ENCODE peak calls at places on chromosomes 6 and 20, in nine cellular contexts. F, L, W, E, O, T, J, G and D are unnamed samples.

GRCh38 chr6:64505312-64505711 is 869.7 kb downstream of the PHF3 start:
- DNase-seq in F (no peak), J (no peak), L (no peak), W (no peak), E (no peak), T (no peak), G (no peak), O (peak), D (no peak)

GRCh38 chr20:14717124-14718004 is 380.0 kb upstream of the FLRT3 start:
- DNase-seq in O (no peak), J (no peak), L (no peak), T (no peak), E (no peak), W (no peak), F (no peak), G (no peak), D (no peak)

GRCh38 chr20:40319741-40320499 is 369.1 kb downstream of the MAFB start:
- DNase-seq in F (no peak), E (no peak), W (no peak), O (no peak), T (no peak), J (no peak), G (no peak), L (no peak), D (no peak)

GRCh38 chr6:14596410-14596809 is 478.8 kb downstream of the CD83 start:
- DNase-seq in G (no peak), E (no peak), L (no peak), W (peak), O (no peak), T (peak), J (peak), F (no peak), D (peak)

GRCh38 chr6:31090973-31091364 is 21.4 kb downstream of the C6orf15 start:
- DNase-seq in L (no peak), G (no peak), O (no peak), J (no peak), F (no peak), E (no peak), T (no peak), W (no peak), D (no peak)

GRCh38 chr6:113732384-113732966 is 124.7 kb upstream of the MARCKS start:
- DNase-seq in E (no peak), T (peak), L (no peak), W (no peak), J (peak), G (peak), O (peak), F (peak), D (no peak)

GRCh38 chr20:22446613-22447447 is 137.5 kb downstream of the FOXA2 start:
- DNase-seq in O (no peak), L (no peak), F (no peak), E (no peak), J (peak), T (peak), W (no peak), G (no peak), D (peak)

GRCh38 chr20:48697845-48698491 is 129.8 kb downstream of the PREX1 start:
- DNase-seq in E (no peak), O (no peak), T (peak), G (no peak), L (no peak), W (peak), F (peak), J (peak), D (peak)

GRCh38 chr6:80132942-80133517 is 26.6 kb downstream of the BCKDHB start:
- DNase-seq in T (peak), E (no peak), W (peak), G (peak), J (peak), F (peak), O (peak), L (no peak), D (peak)

GRCh38 chr6:167703781-167704180 is 122.9 kb upstream of the AFDN start:
- DNase-seq in T (no peak), G (no peak), E (no peak), F (no peak), L (no peak), W (no peak), O (no peak), J (no peak), D (no peak)

GRCh38 chr6:169162968-169163903 is 90.4 kb downstream of the THBS2 start:
- DNase-seq in G (no peak), L (peak), O (no peak), W (peak), F (no peak), J (peak), T (peak), E (no peak), D (peak)

GRCh38 chr6:27668442-27669275 is 195.8 kb upstream of the ZNF184 start:
- DNase-seq in L (no peak), W (peak), F (no peak), O (peak), E (no peak), T (peak), G (no peak), J (peak), D (no peak)

GRCh38 chr20:50624351-50625016 is 66.9 kb downstream of the RIPOR3 start:
- DNase-seq in E (no peak), J (no peak), T (no peak), F (no peak), O (no peak), G (no peak), L (no peak), W (peak), D (peak)

GRCh38 chr20:2624190-2624589 is 28.2 kb upstream of the NOP56 start:
- DNase-seq in T (no peak), L (no peak), O (no peak), W (no peak), J (no peak), F (peak), E (no peak), G (no peak), D (no peak)

GRCh38 chr6:40803897-40804702 is 216.9 kb upstream of the LRFN2 start:
- DNase-seq in F (no peak), G (no peak), L (no peak), J (peak), O (no peak), W (no peak), E (no peak), T (no peak), D (no peak)

GRCh38 chr20:25534845-25535244 is 50.5 kb downstream of the NINL start:
- DNase-seq in L (no peak), E (no peak), T (no peak), J (no peak), W (no peak), G (no peak), F (no peak), O (no peak), D (no peak)

GRCh38 chr20:38692436-38693411 is 31.6 kb upstream of the SLC32A1 start:
- DNase-seq in L (peak), T (peak), F (peak), G (no peak), W (peak), O (peak), E (no peak), J (peak), D (peak)

GRCh38 chr6:42049116-42049809 is 1.1 kb upstream of the TAF8 start:
- DNase-seq in G (no peak), J (no peak), W (no peak), L (no peak), E (no peak), O (no peak), F (no peak), T (no peak), D (no peak)

GRCh38 chr20:38377039-38377715 is 30.9 kb downstream of the LBP start:
- DNase-seq in L (no peak), J (no peak), E (no peak), W (no peak), F (no peak), G (no peak), O (no peak), T (no peak), D (no peak)

GRCh38 chr20:53949319-53949839 is 121.0 kb downstream of the BCAS1 start:
- DNase-seq in T (peak), W (peak), E (peak), G (no peak), L (no peak), O (no peak), J (peak), F (peak), D (peak)

GRCh38 chr20:62589150-62589498 is 53.2 kb upstream of the SLCO4A1 start:
- DNase-seq in G (no peak), T (no peak), W (no peak), F (no peak), L (no peak), E (no peak), O (no peak), J (no peak), D (no peak)

GRCh38 chr20:58245931-58246330 is 17.5 kb upstream of the ANKRD60 start:
- DNase-seq in W (no peak), F (no peak), E (no peak), J (no peak), L (no peak), T (no peak), G (no peak), O (no peak), D (no peak)

GRCh38 chr6:3530515-3530914 is 73.7 kb upstream of the SLC22A23 start:
- DNase-seq in F (no peak), T (no peak), L (no peak), J (no peak), O (no peak), E (no peak), G (no peak), W (no peak), D (no peak)

GRCh38 chr20:41150664-41151063 is 13.3 kb downstream of the PLCG1 start:
- DNase-seq in F (no peak), W (no peak), O (no peak), J (no peak), L (no peak), T (no peak), E (no peak), G (no peak), D (no peak)

GRCh38 chr6:141209890-141210289 is 922.8 kb upstream of the GJE1 start:
- DNase-seq in F (no peak), L (no peak), J (no peak), G (no peak), W (no peak), O (no peak), E (no peak), T (no peak), D (no peak)

GRCh38 chr6:112443118-112443641 is 96.0 kb downstream of the RFPL4B start:
- DNase-seq in E (no peak), J (peak), G (no peak), O (no peak), L (peak), F (no peak), T (no peak), W (no peak), D (no peak)

GRCh38 chr6:163756079-163756478 is 341.6 kb downstream of the QKI start:
- DNase-seq in W (no peak), T (no peak), L (peak), E (peak), O (no peak), F (no peak), G (no peak), J (no peak), D (no peak)

GRCh38 chr20:46237221-46237620 is 71.1 kb downstream of the CDH22 start:
- DNase-seq in T (no peak), E (no peak), L (no peak), G (no peak), J (no peak), O (no peak), F (no peak), W (no peak), D (no peak)

GRCh38 chr20:62727584-62728027 is 19.0 kb downstream of the NTSR1 start:
- DNase-seq in F (peak), E (peak), G (no peak), O (no peak), T (no peak), L (no peak), W (no peak), J (no peak), D (no peak)

GRCh38 chr20:8744228-8744844 is 324.6 kb upstream of the PLCB4 start:
- DNase-seq in G (no peak), O (no peak), J (peak), F (no peak), L (no peak), W (no peak), E (no peak), T (peak), D (no peak)

GRCh38 chr6:119575721-119576120 is 226.2 kb upstream of the MAN1A1 start:
- DNase-seq in T (peak), F (no peak), W (no peak), E (no peak), J (peak), G (no peak), L (peak), O (no peak), D (no peak)

GRCh38 chr6:69817358-69817757 is 20.5 kb upstream of the LMBRD1 start:
- DNase-seq in L (no peak), G (no peak), O (no peak), T (no peak), W (no peak), J (no peak), F (no peak), E (no peak), D (no peak)

GRCh38 chr6:42260424-42260888 is 42.8 kb upstream of the MRPS10 start:
- DNase-seq in G (no peak), O (no peak), T (no peak), E (no peak), J (no peak), W (peak), L (no peak), F (no peak), D (no peak)

GRCh38 chr6:139748353-139749146 is 374.1 kb upstream of the CITED2 start:
- DNase-seq in L (no peak), G (no peak), F (no peak), E (no peak), O (no peak), W (no peak), T (peak), J (peak), D (no peak)

GRCh38 chr6:134123666-134124208 is 71.3 kb upstream of the SLC2A12 start:
- DNase-seq in F (no peak), E (no peak), T (peak), J (peak), G (no peak), L (peak), W (peak), O (no peak), D (peak)

DNA sequence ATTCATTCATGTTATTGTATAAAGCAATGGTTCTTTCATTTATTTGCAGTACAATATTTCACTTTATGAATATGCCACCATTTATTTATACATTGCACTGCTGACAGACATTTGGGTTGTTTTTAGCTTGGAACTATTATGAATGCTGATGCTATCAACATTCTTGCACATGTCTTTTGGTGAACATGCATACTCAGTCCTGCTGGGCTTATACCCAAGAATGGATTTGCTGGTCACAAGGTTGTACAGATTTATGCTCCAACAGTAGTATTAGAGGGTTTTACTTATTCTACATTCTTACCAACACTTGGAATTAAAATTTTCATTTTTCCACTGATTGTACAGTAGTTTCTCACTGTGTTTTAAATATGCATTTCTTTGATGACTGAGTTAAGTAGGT is 126.2 kb downstream of the PTPRK start:
- DNase-seq in F (no peak), W (no peak), J (peak), L (no peak), T (peak), G (no peak), O (no peak), E (no peak), D (no peak)
- TF ChIP-seq CTCF in F (no peak), W (no peak), J (no peak), L (no peak), T (no peak), G (no peak), O (no peak), E (no peak), D (no peak)

GRCh38 chr6:37926661-37927060 is 107.1 kb downstream of the ZFAND3 start:
- DNase-seq in L (no peak), F (no peak), E (no peak), T (no peak), G (no peak), W (no peak), J (no peak), O (no peak), D (no peak)

GRCh38 chr6:37919417-37920157 is 100.1 kb downstream of the ZFAND3 start:
- DNase-seq in W (no peak), L (no peak), G (no peak), O (no peak), F (no peak), E (no peak), T (peak), J (peak), D (no peak)

GRCh38 chr6:37922563-37922962 is 103.0 kb downstream of the ZFAND3 start:
- DNase-seq in W (no peak), G (no peak), J (no peak), L (no peak), F (no peak), E (no peak), O (no peak), T (no peak), D (no peak)

GRCh38 chr6:37920667-37921066 is 101.1 kb downstream of the ZFAND3 start:
- DNase-seq in T (no peak), J (no peak), W (no peak), G (no peak), L (no peak), E (no peak), O (no peak), F (no peak), D (no peak)

GRCh38 chr6:37923514-37923913 is 104.0 kb downstream of the ZFAND3 start:
- DNase-seq in W (no peak), F (no peak), T (no peak), O (no peak), E (no peak), J (no peak), G (no peak), L (no peak), D (no peak)
- TF ChIP-seq CTCF in W (no peak), F (no peak), T (no peak), O (no peak), E (no peak), J (no peak), G (no peak), L (no peak), D (no peak)

GRCh38 chr6:125380474-125380873 is 78.7 kb upstream of the HDDC2 start:
- DNase-seq in L (no peak), J (no peak), O (no peak), W (no peak), T (no peak), F (no peak), G (no peak), E (no peak), D (no peak)

GRCh38 chr6:125375013-125375412 is 73.2 kb upstream of the HDDC2 start:
- DNase-seq in L (no peak), F (no peak), G (no peak), W (no peak), E (no peak), T (no peak), J (no peak), O (no peak), D (no peak)

GRCh38 chr6:125375841-125376240 is 74.1 kb upstream of the HDDC2 start:
- DNase-seq in F (no peak), L (no peak), J (peak), G (no peak), O (no peak), T (peak), E (no peak), W (no peak), D (no peak)

GRCh38 chr6:125377621-125378020 is 75.9 kb upstream of the HDDC2 start:
- DNase-seq in W (no peak), J (peak), L (no peak), E (no peak), G (no peak), T (peak), F (no peak), O (no peak), D (no peak)
- TF ChIP-seq CTCF in W (no peak), J (no peak), L (no peak), E (no peak), G (no peak), T (no peak), F (no peak), O (no peak), D (no peak)

GRCh38 chr20:44572551-44573500 is 9.6 kb upstream of the PKIG start:
- DNase-seq in L (peak), G (no peak), J (peak), O (no peak), E (no peak), W (no peak), F (peak), T (peak), D (peak)

GRCh38 chr20:44573501-44573869 is 8.9 kb upstream of the PKIG start:
- DNase-seq in L (no peak), J (no peak), T (no peak), W (no peak), O (no peak), F (no peak), E (no peak), G (no peak), D (no peak)

GRCh38 chr20:44579313-44580090 is 2.9 kb upstream of the PKIG start:
- DNase-seq in G (no peak), J (no peak), W (no peak), L (no peak), T (no peak), F (no peak), E (no peak), O (no peak), D (no peak)

GRCh38 chr20:44574372-44574771 is 8.0 kb upstream of the PKIG start:
- DNase-seq in O (no peak), J (no peak), L (no peak), T (no peak), E (no peak), W (no peak), G (no peak), F (no peak), D (no peak)

DNA sequence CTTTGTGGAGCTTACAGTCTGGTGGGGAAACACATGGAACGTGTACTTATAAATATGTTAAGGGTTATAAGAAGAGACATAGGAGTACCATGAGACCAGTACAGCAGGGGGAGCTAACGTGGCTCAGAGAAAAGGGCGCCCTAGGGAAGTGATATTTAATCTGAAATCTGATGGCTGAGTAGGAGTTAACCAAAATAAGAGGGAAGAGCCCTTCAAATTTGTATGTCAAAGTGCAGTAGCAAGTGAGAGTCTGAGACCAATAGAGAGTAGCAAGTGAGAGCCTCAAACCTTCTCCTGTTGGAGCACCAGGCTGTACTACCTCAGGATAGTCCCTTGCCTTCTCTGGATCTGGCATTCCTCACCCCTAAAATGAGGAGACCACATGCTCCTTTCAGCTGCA is 6.1 kb upstream of the PKIG start:
- DNase-seq in J (peak), E (peak), G (no peak), T (peak), O (no peak), W (peak), L (no peak), F (no peak), D (no peak)
- TF ChIP-seq CTCF in J (peak), E (peak), G (no peak), T (peak), O (no peak), W (peak), L (peak), F (peak), D (no peak)

GRCh38 chr6:147648936-147649335 is 140.4 kb downstream of the SAMD5 start:
- DNase-seq in G (no peak), T (no peak), J (peak), L (peak), F (no peak), O (no peak), E (no peak), W (no peak), D (no peak)

GRCh38 chr6:147654103-147654845 is 145.8 kb downstream of the SAMD5 start:
- DNase-seq in L (no peak), T (no peak), J (no peak), G (no peak), O (no peak), F (no peak), W (no peak), E (no peak), D (no peak)

DNA sequence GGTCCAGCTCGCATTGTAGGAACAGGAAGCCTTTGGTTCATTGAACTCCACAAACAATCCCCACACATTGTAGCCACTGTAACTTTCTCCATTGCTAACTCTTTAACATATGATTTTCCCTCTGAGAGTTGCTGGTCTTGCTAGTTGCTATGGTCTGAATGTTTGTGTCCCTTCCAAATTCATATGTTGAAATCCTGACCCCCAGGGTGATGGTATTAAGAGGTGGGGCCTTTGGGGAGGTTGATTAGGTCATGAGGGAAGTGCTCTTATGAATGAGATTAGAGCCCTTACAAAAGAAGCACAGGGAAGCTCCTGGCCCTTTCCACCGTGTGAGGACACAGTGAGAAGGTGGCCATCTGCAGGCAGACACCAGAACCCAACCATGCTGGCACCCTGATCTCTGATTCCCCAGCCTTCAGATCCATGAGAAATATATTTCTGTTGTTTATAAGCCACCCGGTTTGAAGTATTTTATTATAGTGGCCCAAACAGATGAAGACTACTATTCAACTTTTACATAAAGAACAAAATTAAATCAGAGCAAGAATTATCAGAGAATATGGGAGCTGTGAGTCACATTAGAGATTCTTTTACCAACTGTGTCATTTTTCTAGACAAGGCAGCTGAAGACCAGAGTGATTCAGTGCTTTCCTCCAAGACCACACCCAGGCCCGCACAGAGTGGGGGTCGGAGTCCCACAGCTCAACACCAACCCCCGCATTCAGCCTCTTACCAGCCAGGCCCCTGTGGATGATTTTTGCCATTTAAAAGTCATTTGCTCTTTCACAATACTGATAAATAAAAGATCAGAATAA is 143.0 kb downstream of the SAMD5 start:
- DNase-seq in F (peak), J (peak), E (no peak), O (no peak), T (peak), G (no peak), W (no peak), L (peak), D (no peak)
- TF ChIP-seq CTCF in F (peak), J (peak), E (no peak), O (no peak), T (no peak), G (peak), W (no peak), L (no peak), D (no peak)